ENCODE peak calls at places on chromosomes 13 and 19, in five cellular contexts. R is BE2C, Y is ovary, J is tibial nerve, S is left lung. G is an unnamed sample.

GRCh38 chr19:54338521-54338920 is 441 bp downstream of the LILRA4 start:
- DNase-seq in S (no peak), Y (no peak), J (no peak), R (no peak), G (no peak)

GRCh38 chr13:79455331-79455730 is 25.6 kb upstream of the NDFIP2 start:
- DNase-seq in J (no peak), Y (no peak), R (no peak), S (no peak), G (no peak)

GRCh38 chr13:30905932-30906383 is at the start of gene MEDAG:
- DNase-seq in S (peak; percentile 80), R (no peak), Y (peak; percentile 89), J (peak; percentile 82), G (no peak)

GRCh38 chr13:47110141-47110540 is 213.3 kb upstream of the HTR2A start:
- DNase-seq in R (no peak), Y (no peak), J (no peak), S (no peak), G (no peak)

GRCh38 chr13:33119886-33120543 is 103.8 kb downstream of the KL start:
- DNase-seq in R (no peak), S (no peak), J (no peak), Y (no peak), G (no peak)

GRCh38 chr19:8552810-8553209 is 24.4 kb downstream of the MYO1F start:
- DNase-seq in R (peak; percentile 34), Y (no peak), J (no peak), S (no peak), G (no peak)

GRCh38 chr19:44643605-44644390 is at the start of gene PVR:
- DNase-seq in Y (peak; percentile 81), J (peak; percentile 19), R (peak; percentile 85), S (peak; percentile 94), G (no peak)

GRCh38 chr13:97367016-97367415 is 67.0 kb upstream of the RAP2A start:
- DNase-seq in J (no peak), Y (no peak), S (no peak), R (no peak), G (no peak)

GRCh38 chr19:49340069-49340864 is 5.1 kb downstream of the CD37 start:
- DNase-seq in J (peak; percentile 62), R (peak; percentile 76), Y (peak; percentile 88), S (peak; percentile 83), G (no peak)

GRCh38 chr19:29054886-29055675 is 157.9 kb downstream of the UQCRFS1 start:
- DNase-seq in R (no peak), S (no peak), J (no peak), Y (no peak), G (no peak)

GRCh38 chr13:75621147-75621546 is 15.0 kb upstream of the LMO7 start:
- DNase-seq in Y (no peak), S (no peak), R (no peak), J (no peak), G (no peak)

GRCh38 chr13:27607125-27607524 is 13.2 kb downstream of the LNX2 start:
- DNase-seq in Y (no peak), S (no peak), J (no peak), R (no peak), G (peak; percentile 76)

GRCh38 chr19:53864308-53864836 is 3.3 kb upstream of the MYADM start:
- DNase-seq in R (no peak), Y (no peak), S (no peak), J (no peak), G (no peak)

GRCh38 chr13:111117289-111117688 is 2.2 kb downstream of the ARHGEF7 start:
- DNase-seq in J (no peak), R (no peak), S (no peak), Y (no peak), G (no peak)

GRCh38 chr13:69551193-69551592 is 556.4 kb upstream of the ATXN8OS start:
- DNase-seq in Y (no peak), J (no peak), R (no peak), S (no peak), G (no peak)

GRCh38 chr19:38650911-38651584 is 3.6 kb downstream of the ACTN4 start:
- DNase-seq in J (no peak), S (no peak), R (no peak), Y (no peak), G (no peak)

GRCh38 chr13:104920091-104920490 is 1615.4 kb downstream of the EFNB2 start:
- DNase-seq in J (no peak), R (no peak), S (no peak), Y (no peak), G (no peak)

GRCh38 chr13:99376132-99376531 is 68.9 kb upstream of the GPR183 start:
- DNase-seq in Y (no peak), S (no peak), J (no peak), R (no peak), G (no peak)

GRCh38 chr19:4910594-4911273 is 1.4 kb downstream of the UHRF1 start:
- DNase-seq in S (no peak), Y (no peak), R (no peak), J (no peak), G (no peak)

GRCh38 chr13:24161980-24162517 is 1.5 kb downstream of the SPATA13 start:
- DNase-seq in R (no peak), S (no peak), Y (no peak), J (no peak), G (no peak)

GRCh38 chr13:43915451-43915850 is 35.7 kb downstream of the LACC1 start:
- DNase-seq in R (no peak), S (no peak), J (no peak), Y (no peak), G (no peak)

GRCh38 chr13:24038405-24038804 is 122.1 kb upstream of the SPATA13 start:
- DNase-seq in R (no peak), S (no peak), Y (no peak), J (no peak), G (no peak)

GRCh38 chr19:48624791-48625723 is 5.8 kb downstream of the SPHK2 start:
- DNase-seq in S (no peak), Y (no peak), J (no peak), R (no peak), G (no peak)

GRCh38 chr13:78593652-78594494 is 9.5 kb downstream of the POU4F1 start:
- DNase-seq in J (no peak), R (no peak), Y (no peak), S (peak; percentile 58), G (no peak)

DNA sequence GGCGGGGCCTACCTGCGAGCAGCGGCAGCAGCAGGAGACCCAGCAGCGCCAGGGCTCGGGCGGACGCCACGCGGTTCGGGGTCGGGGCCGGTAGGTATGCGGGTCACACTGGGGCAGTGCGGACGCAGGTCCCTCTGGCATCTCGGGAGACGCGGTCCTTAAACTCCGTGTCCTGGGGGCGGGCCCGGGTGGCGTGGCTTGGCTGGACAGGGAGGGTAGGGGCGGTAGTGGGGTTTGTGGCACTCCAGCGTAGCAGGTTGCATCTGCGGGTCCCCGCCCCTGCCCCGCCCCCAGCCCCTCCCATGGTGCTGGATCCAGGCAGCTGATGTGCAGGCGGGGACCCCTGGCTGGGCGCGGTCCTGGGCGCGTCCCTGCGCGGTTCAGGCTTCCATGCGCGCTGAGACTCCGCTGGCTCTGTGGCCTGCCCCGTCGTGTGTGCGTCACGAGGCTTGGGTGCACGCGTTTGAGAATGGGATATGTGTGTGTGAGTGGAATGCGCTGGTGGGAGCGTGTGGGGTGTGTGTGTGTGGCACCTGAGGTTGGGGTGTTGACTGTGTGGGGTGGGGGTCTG is 96.1 kb downstream of the WTIP start:
- DNase-seq in J (no peak), S (no peak), R (no peak), Y (no peak), G (no peak)
- TF ChIP-seq CTCF in J (no peak), S (no peak), R (no peak), Y (no peak), G (no peak)

GRCh38 chr19:17447704-17448189 is 721 bp downstream of the TMEM221 start:
- DNase-seq in S (peak; percentile 14), R (no peak), J (no peak), Y (no peak), G (no peak)
- H3K4me3 ChIP-seq in S (no peak overlapping the region), R (no peak overlapping the region), J (peak overlapping the region; percentile 52), Y (peak overlapping the region; percentile 52), G (no peak overlapping the region)

GRCh38 chr19:56105090-56105701 is 15.9 kb downstream of the ZNF787 start:
- DNase-seq in R (peak; percentile 44), S (peak; percentile 93), Y (peak; percentile 82), J (peak; percentile 52), G (peak; percentile 74)
- TF ChIP-seq CTCF in R (peak; percentile 51), S (peak; percentile 51), Y (peak; percentile 36), J (peak; percentile 63), G (peak; percentile 82)

GRCh38 chr13:36919206-36919832 is 719 bp downstream of the SMAD9 start:
- DNase-seq in J (no peak), Y (peak; percentile 59), R (peak; percentile 80), S (peak; percentile 77), G (no peak)

GRCh38 chr13:36919833-36920611 is at the start of gene SMAD9:
- DNase-seq in J (peak; percentile 70), S (peak; percentile 84), R (peak; percentile 91), Y (peak; percentile 89), G (no peak)

GRCh38 chr13:36920612-36921185 is 661 bp upstream of the SMAD9 start:
- DNase-seq in J (no peak), R (no peak), S (no peak), Y (no peak), G (no peak)

GRCh38 chr13:36915891-36916640 is 4.0 kb downstream of the SMAD9 start:
- DNase-seq in S (no peak), J (no peak), Y (no peak), R (peak; percentile 52), G (no peak)

GRCh38 chr13:36918246-36919060 is 1.6 kb downstream of the SMAD9 start:
- DNase-seq in R (no peak), S (no peak), Y (no peak), J (no peak), G (peak; percentile 68)
- H3K4me3 ChIP-seq in R (peak overlapping the region; percentile 94), S (peak overlapping the region; percentile 49), Y (peak overlapping the region; percentile 63), J (peak overlapping the region; percentile 88), G (peak overlapping the region; percentile 61)

GRCh38 chr19:13095934-13096890 is 6.4 kb downstream of the LYL1 start:
- DNase-seq in R (peak; percentile 68), J (no peak), S (peak; percentile 88), Y (peak; percentile 71), G (no peak)
- TF ChIP-seq CTCF in R (peak; percentile 34), J (peak; percentile 5), S (no peak), Y (no peak), G (peak; percentile 28)